ENCODE peak calls at places on chromosomes 12 and 14, in eight cellular contexts. S, F, J, I, G, U, Z and V are unnamed samples.

GRCh38 chr14:75277000-75277795 is 1.4 kb upstream of the FOS start:
- DNase-seq in F (peak), Z (peak), U (peak), I (peak), G (peak), J (peak), S (peak), V (peak)

GRCh38 chr12:54131641-54132280 is 57.0 kb downstream of the SMUG1 start:
- DNase-seq in G (no peak), Z (no peak), J (no peak), I (no peak), S (no peak), F (no peak), U (no peak), V (no peak)

GRCh38 chr14:76924363-76925151 is 98.3 kb downstream of the LRRC74A start:
- DNase-seq in U (peak), I (no peak), Z (no peak), J (peak), G (peak), S (no peak), F (peak), V (peak)

GRCh38 chr12:43107401-43107800 is 444.6 kb downstream of the ADAMTS20 start:
- DNase-seq in Z (no peak), S (no peak), I (no peak), U (no peak), F (no peak), G (no peak), J (no peak), V (no peak)

GRCh38 chr12:126974779-126975178 is 1292.2 kb upstream of the TMEM132C start:
- DNase-seq in G (peak), F (no peak), I (no peak), U (no peak), J (no peak), Z (no peak), S (no peak), V (no peak)

GRCh38 chr12:111747333-111747732 is 19.4 kb upstream of the ALDH2 start:
- DNase-seq in F (no peak), G (no peak), U (no peak), I (no peak), S (no peak), Z (no peak), J (no peak), V (no peak)

GRCh38 chr14:73662439-73663056 is 17.8 kb downstream of the DNAL1 start:
- DNase-seq in Z (no peak), J (peak), U (peak), G (peak), I (peak), S (no peak), F (no peak), V (no peak)

GRCh38 chr12:115121053-115121452 is 437.1 kb upstream of the TBX3 start:
- DNase-seq in Z (no peak), U (no peak), F (no peak), G (no peak), J (no peak), S (no peak), I (no peak), V (no peak)

GRCh38 chr12:19848426-19848825 is 409.1 kb downstream of the AEBP2 start:
- DNase-seq in F (no peak), G (no peak), I (no peak), Z (no peak), U (no peak), S (no peak), J (no peak), V (no peak)

GRCh38 chr12:14059538-14059937 is 78.1 kb upstream of the GRIN2B start:
- DNase-seq in F (no peak), J (no peak), U (no peak), I (no peak), S (no peak), G (no peak), Z (no peak), V (no peak)

GRCh38 chr14:103558071-103558882 is 4.2 kb downstream of the BAG5 start:
- DNase-seq in U (no peak), J (no peak), G (no peak), Z (no peak), S (no peak), F (no peak), I (no peak), V (no peak)